ENCODE peak calls at places on chromosome 19, in five cellular contexts. M, C, O, S and Y are unnamed samples.
A peak's percentile ranks its signal among the peaks of the same experiment; 100 is the strongest.

GRCh38 chr19:16369664-16370576 is 45.3 kb downstream of the KLF2 start:
- DNase-seq in M (no peak), C (no peak), O (no peak), S (no peak), Y (no peak)

GRCh38 chr19:681638-682037 is 5.4 kb downstream of the FSTL3 start:
- DNase-seq in M (no peak), C (no peak), O (no peak), S (no peak), Y (no peak)

GRCh38 chr19:16527334-16527935 is 14.8 kb downstream of the CHERP start:
- DNase-seq in M (no peak), C (no peak), O (no peak), S (no peak), Y (no peak)

GRCh38 chr19:3114811-3115210 is 20.6 kb downstream of the GNA11 start:
- DNase-seq in M (no peak), C (no peak), O (no peak), S (no peak), Y (no peak)

GRCh38 chr19:9947441-9947840 is 11.1 kb upstream of the OLFM2 start:
- DNase-seq in M (no peak), C (no peak), O (no peak), S (no peak), Y (no peak)

GRCh38 chr19:9914001-9914314 is 22.4 kb downstream of the OLFM2 start:
- DNase-seq in M (no peak), C (no peak), O (no peak), S (no peak), Y (no peak)

GRCh38 chr19:7520131-7521051 is 2.0 kb upstream of the MCOLN1 start:
- DNase-seq in M (no peak), C (no peak), O (no peak), S (no peak), Y (no peak)

GRCh38 chr19:29714371-29714952 is 599 bp downstream of the C19orf12 start:
- DNase-seq in M (no peak), C (peak; percentile 23), O (no peak), S (no peak), Y (no peak)

GRCh38 chr19:35773020-35773809 is 2.1 kb upstream of the ARHGAP33 start:
- DNase-seq in M (no peak), C (no peak), O (no peak), S (no peak), Y (peak; percentile 31)

GRCh38 chr19:369876-370275 is 25.3 kb upstream of the MIER2 start:
- DNase-seq in M (no peak), C (no peak), O (no peak), S (no peak), Y (no peak)

GRCh38 chr19:7488736-7489353 is at the start of gene PEX11G:
- DNase-seq in M (peak; percentile 41), C (no peak), O (peak; percentile 95), S (peak; percentile 75), Y (peak; percentile 90)

GRCh38 chr19:10044390-10044789 is 31.1 kb downstream of the RDH8 start:
- DNase-seq in M (no peak), C (no peak), O (no peak), S (no peak), Y (no peak)

GRCh38 chr19:2059422-2060201 is 8.6 kb upstream of the MKNK2 start:
- DNase-seq in M (no peak), C (peak; percentile 65), O (peak; percentile 35), S (peak; percentile 60), Y (peak; percentile 85)
- H3K4me3 ChIP-seq in M (no peak overlapping the region), C (no peak overlapping the region), O (peak overlapping the region; percentile 76), S (peak overlapping the region; percentile 70), Y (no peak overlapping the region)

GRCh38 chr19:39334444-39334976 is 1.3 kb downstream of the GMFG start:
- DNase-seq in M (no peak), C (no peak), O (no peak), S (no peak), Y (no peak)
- H3K4me3 ChIP-seq in M (no peak overlapping the region), C (no peak overlapping the region), O (no peak overlapping the region), S (peak overlapping the region; percentile 45), Y (no peak overlapping the region)

DNA sequence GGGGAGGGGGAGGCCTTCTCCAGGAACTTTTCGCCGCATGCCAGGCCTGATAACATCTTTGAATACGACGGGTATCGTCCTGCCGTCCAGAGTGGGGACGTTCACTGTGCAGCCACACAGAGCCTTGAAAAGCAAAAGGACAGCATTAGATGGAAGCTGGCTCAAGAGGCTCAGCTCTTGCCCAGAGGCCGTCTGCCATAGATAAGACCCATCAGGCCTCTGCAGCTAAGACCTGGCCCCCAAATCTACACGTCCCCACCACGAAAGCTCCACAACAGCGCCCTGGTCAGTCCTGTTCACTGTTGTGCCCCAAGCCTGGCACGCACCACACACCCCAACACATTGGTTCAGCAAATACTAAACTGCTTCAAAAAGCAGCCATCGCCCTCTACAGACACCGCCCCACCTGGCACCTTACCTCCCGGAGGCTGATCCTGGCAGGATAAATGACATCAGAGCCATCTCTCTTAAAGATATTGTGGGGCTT is 2.1 kb downstream of the DNAJB1 start:
- DNase-seq in M (no peak), C (no peak), O (no peak), S (no peak), Y (no peak)
- H3K4me3 ChIP-seq in M (peak overlapping the region; percentile 90), C (no peak overlapping the region), O (peak overlapping the region; percentile 84), S (peak overlapping the region; percentile 89), Y (peak overlapping the region; percentile 96)

GRCh38 chr19:34274284-34274826 is 20.0 kb downstream of the GARRE1 start:
- DNase-seq in M (no peak), C (no peak), O (no peak), S (no peak), Y (no peak)
- H3K4me3 ChIP-seq in M (no peak overlapping the region), C (no peak overlapping the region), O (peak overlapping the region; percentile 42), S (no peak overlapping the region), Y (no peak overlapping the region)

GRCh38 chr19:48895226-48895625 is 3.3 kb downstream of the TULP2 start:
- DNase-seq in M (no peak), C (no peak), O (no peak), S (no peak), Y (no peak)
- H3K4me3 ChIP-seq in M (no peak overlapping the region), C (no peak overlapping the region), O (no peak overlapping the region), S (no peak overlapping the region), Y (no peak overlapping the region)

DNA sequence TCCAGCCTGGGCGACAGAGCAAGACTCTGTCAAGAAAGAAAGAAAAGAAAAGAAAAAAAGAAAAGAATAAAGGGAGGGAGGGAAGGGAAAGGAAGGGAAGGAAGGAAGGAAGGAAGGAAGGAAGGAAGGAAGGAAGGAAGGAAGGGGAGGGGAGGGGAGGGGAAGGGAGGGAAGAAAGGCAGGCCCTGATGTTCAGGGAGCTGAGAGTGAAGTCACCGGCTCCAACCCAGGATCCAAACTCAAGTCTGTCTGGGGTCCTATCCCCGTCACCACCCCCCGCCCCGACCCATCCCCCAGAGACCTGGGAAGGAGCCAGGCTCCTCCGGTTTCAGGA is 5.8 kb upstream of the RDH13 start:
- DNase-seq in M (no peak), C (no peak), O (no peak), S (no peak), Y (no peak)
- H3K4me3 ChIP-seq in M (no peak overlapping the region), C (peak overlapping the region; percentile 31), O (no peak overlapping the region), S (no peak overlapping the region), Y (no peak overlapping the region)

GRCh38 chr19:38663957-38664502 is 16.6 kb downstream of the ACTN4 start:
- DNase-seq in M (no peak), C (no peak), O (no peak), S (peak; percentile 45), Y (no peak)
- H3K4me3 ChIP-seq in M (no peak overlapping the region), C (no peak overlapping the region), O (no peak overlapping the region), S (peak overlapping the region; percentile 3), Y (no peak overlapping the region)

DNA sequence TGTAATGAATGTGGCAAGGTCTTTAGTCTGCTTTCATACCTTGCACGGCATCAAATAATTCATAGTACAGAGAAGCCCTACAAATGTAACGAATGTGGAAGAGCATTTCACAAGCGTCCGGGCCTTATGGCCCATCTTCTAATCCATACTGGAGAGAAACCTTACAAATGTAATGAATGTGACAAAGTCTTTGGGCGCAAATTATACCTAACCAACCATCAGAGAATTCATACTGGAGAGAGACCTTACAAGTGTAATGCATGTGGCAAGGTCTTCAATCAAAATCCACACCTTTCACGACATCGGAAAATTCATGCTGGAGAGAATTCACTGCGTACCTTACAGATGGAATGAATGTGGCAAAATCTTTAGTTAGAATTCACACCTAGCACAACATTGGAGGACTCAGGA is 3.3 kb upstream of the ZNF880 start:
- DNase-seq in M (no peak), C (no peak), O (no peak), S (no peak), Y (no peak)
- H3K4me3 ChIP-seq in M (no peak overlapping the region), C (no peak overlapping the region), O (peak overlapping the region; percentile 62), S (no peak overlapping the region), Y (no peak overlapping the region)

GRCh38 chr19:46724468-46724867 is 7.6 kb upstream of the PRKD2 start:
- DNase-seq in M (no peak), C (no peak), O (no peak), S (no peak), Y (no peak)
- H3K4me3 ChIP-seq in M (no peak overlapping the region), C (no peak overlapping the region), O (no peak overlapping the region), S (no peak overlapping the region), Y (no peak overlapping the region)

DNA sequence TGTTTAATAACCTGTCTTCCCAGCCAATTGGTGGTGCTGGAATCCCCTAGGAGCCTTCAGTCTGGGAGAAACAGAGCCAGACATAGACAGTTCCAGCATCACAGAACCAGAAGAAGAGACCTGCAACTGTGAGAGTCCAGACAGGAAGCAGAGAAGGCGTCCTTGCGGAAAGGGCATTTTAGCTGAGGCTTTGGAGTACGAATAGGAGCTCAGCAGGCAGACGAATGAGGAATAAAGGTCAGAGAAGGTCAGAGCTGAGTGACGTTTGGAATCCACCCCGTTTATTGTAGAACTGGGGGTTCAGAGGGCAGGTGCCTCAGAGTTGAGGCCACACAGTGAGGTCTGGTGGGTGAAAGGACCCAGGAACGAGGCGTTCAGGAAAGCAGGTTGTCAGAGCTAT is 5.2 kb downstream of the ARRDC2 start:
- DNase-seq in M (no peak), C (no peak), O (no peak), S (no peak), Y (no peak)
- H3K4me3 ChIP-seq in M (no peak overlapping the region), C (no peak overlapping the region), O (no peak overlapping the region), S (no peak overlapping the region), Y (no peak overlapping the region)